ENCODE peak calls at places on chromosomes 2 and 18, in four cellular contexts. J is fibroblast of lung; Y is thoracic aorta; C is CD4-positive, alpha-beta T cell. Q is an unnamed sample.

GRCh38 chr2:175574069-175574468 is 392.6 kb upstream of the ATP5MC3 start:
- DNase-seq in J (no peak), Y (no peak), C (no peak), Q (no peak)

GRCh38 chr2:70703900-70704549 is 64.0 kb downstream of the ADD2 start:
- DNase-seq in J (no peak), Y (no peak), C (no peak), Q (no peak)

GRCh38 chr2:8790739-8791162 is 46.7 kb downstream of the KIDINS220 start:
- DNase-seq in J (no peak), Y (no peak), C (no peak), Q (no peak)

GRCh38 chr2:65608966-65609365 is 176.6 kb upstream of the SPRED2 start:
- DNase-seq in J (no peak), Y (no peak), C (no peak), Q (no peak)

GRCh38 chr2:40123321-40123720 is 328.6 kb downstream of the SLC8A1 start:
- DNase-seq in J (no peak), Y (no peak), C (no peak), Q (no peak)

GRCh38 chr18:62339106-62339988 is 14.2 kb downstream of the TNFRSF11A start:
- DNase-seq in J (peak; percentile 44), Y (no peak), C (no peak), Q (no peak)

GRCh38 chr18:13103366-13103765 is 112.2 kb downstream of the CEP192 start:
- DNase-seq in J (no peak), Y (no peak), C (no peak), Q (no peak)

GRCh38 chr2:10075571-10076209 is 4.5 kb downstream of the CYS1 start:
- DNase-seq in J (no peak), Y (no peak), C (no peak), Q (no peak)

GRCh38 chr2:173962583-173963110 is 2.5 kb downstream of the SP3 start:
- DNase-seq in J (no peak), Y (no peak), C (no peak), Q (no peak)

GRCh38 chr2:143493339-143493738 is 364.1 kb downstream of the ARHGAP15 start:
- DNase-seq in J (no peak), Y (no peak), C (no peak), Q (no peak)

GRCh38 chr2:49251766-49252165 is 97.5 kb upstream of the FSHR start:
- DNase-seq in J (peak; percentile 55), Y (no peak), C (no peak), Q (no peak)

GRCh38 chr2:207254526-207255464 is 89.0 kb upstream of the KLF7 start:
- DNase-seq in J (peak; percentile 81), Y (no peak), C (no peak), Q (no peak)

GRCh38 chr18:31660763-31661162 is 23.6 kb downstream of the B4GALT6 start:
- DNase-seq in J (no peak), Y (no peak), C (no peak), Q (no peak)

GRCh38 chr18:21364471-21364870 is 122.4 kb downstream of the GREB1L start:
- DNase-seq in J (no peak), Y (no peak), C (no peak), Q (no peak)

GRCh38 chr2:152453129-152453642 is 118.2 kb downstream of the FMNL2 start:
- DNase-seq in J (no peak), Y (no peak), C (no peak), Q (no peak)

GRCh38 chr2:161426416-161426787 is 10.3 kb downstream of the TBR1 start:
- DNase-seq in J (no peak), Y (no peak), C (no peak), Q (no peak)

GRCh38 chr2:214127178-214127970 is 283.5 kb upstream of the VWC2L start:
- DNase-seq in J (peak; percentile 62), Y (no peak), C (no peak), Q (no peak)

GRCh38 chr2:51855683-51856082 is 823.8 kb upstream of the NRXN1 start:
- DNase-seq in J (no peak), Y (no peak), C (no peak), Q (no peak)

GRCh38 chr2:233542507-233542906 is 24.1 kb downstream of the USP40 start:
- DNase-seq in J (peak; percentile 81), Y (no peak), C (no peak), Q (peak; percentile 38)

GRCh38 chr2:46811379-46812310 is 104.0 kb downstream of the MCFD2 start:
- DNase-seq in J (no peak), Y (no peak), C (no peak), Q (no peak)

GRCh38 chr2:170324640-170325046 is 146.7 kb downstream of the MYO3B start:
- DNase-seq in J (peak; percentile 48), Y (no peak), C (no peak), Q (no peak)

GRCh38 chr18:14916181-14916580 is 168.2 kb downstream of the ANKRD30B start:
- DNase-seq in J (no peak), Y (no peak), C (no peak), Q (no peak)

GRCh38 chr2:71690876-71691275 is 237.5 kb downstream of the DYSF start:
- DNase-seq in J (no peak), Y (no peak), C (no peak), Q (no peak)

GRCh38 chr2:40332096-40332826 is 119.6 kb downstream of the SLC8A1 start:
- DNase-seq in J (peak; percentile 85), Y (no peak), C (no peak), Q (no peak)

GRCh38 chr2:177553176-177553909 is 160.8 kb downstream of the AGPS start:
- DNase-seq in J (no peak), Y (no peak), C (no peak), Q (no peak)

GRCh38 chr2:134002921-134003320 is 251.0 kb upstream of the MGAT5 start:
- DNase-seq in J (no peak), Y (no peak), C (no peak), Q (no peak)

GRCh38 chr2:49988816-49989215 is 834.5 kb upstream of the FSHR start:
- DNase-seq in J (no peak), Y (no peak), C (no peak), Q (no peak)

GRCh38 chr2:189152476-189152875 is 27.1 kb downstream of the COL5A2 start:
- DNase-seq in J (peak; percentile 32), Y (no peak), C (no peak), Q (no peak)

GRCh38 chr2:160278889-160279196 is 78.8 kb upstream of the ITGB6 start:
- DNase-seq in J (peak; percentile 68), Y (no peak), C (no peak), Q (no peak)

GRCh38 chr2:142973160-142973821 is 95.8 kb downstream of the KYNU start:
- DNase-seq in J (no peak), Y (no peak), C (no peak), Q (no peak)

GRCh38 chr18:23283933-23284430 is 148.7 kb downstream of the CABLES1 start:
- DNase-seq in J (peak; percentile 46), Y (no peak), C (no peak), Q (no peak)

GRCh38 chr2:201733544-201733943 is 35.1 kb upstream of the MPP4 start:
- DNase-seq in J (no peak), Y (no peak), C (no peak), Q (no peak)

GRCh38 chr2:179460101-179460500 is 195.5 kb upstream of the SESTD1 start:
- DNase-seq in J (no peak), Y (no peak), C (no peak), Q (no peak)

GRCh38 chr2:98389248-98389605 is 43.0 kb downstream of the CNGA3 start:
- DNase-seq in J (no peak), Y (no peak), C (no peak), Q (no peak)

DNA sequence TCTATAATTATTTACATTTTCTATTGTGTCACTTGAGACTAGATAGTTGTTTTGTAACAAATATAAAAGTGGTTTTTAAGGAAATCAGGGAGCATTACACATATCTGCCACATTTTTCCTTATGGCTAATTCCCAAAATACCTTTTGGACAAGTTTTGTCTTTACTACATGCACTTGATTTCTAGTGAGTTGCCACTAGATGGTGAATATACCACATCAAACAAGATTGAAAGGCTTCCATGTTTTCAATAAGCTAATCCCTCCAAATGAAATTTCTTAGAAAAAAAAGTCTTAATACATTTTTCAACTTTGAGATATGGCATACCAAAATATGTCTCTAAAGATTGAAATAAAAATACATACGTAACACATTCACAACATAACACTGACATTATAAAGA is 9.1 kb upstream of the HIBCH start:
- DNase-seq in J (peak; percentile 48), Y (no peak), C (no peak), Q (no peak)
- TF ChIP-seq CTCF in J (no peak), Y (no peak), C (no peak), Q (no peak)

GRCh38 chr2:195639959-195640358 is 17.1 kb upstream of the SLC39A10 start:
- DNase-seq in J (no peak), Y (no peak), C (no peak), Q (no peak)
- TF ChIP-seq CTCF in J (no peak), Y (no peak), C (no peak), Q (no peak)

GRCh38 chr2:127320586-127321275 is 26.8 kb upstream of the ERCC3 start:
- DNase-seq in J (peak; percentile 4), Y (no peak), C (no peak), Q (no peak)

GRCh38 chr2:127326289-127326945 is 32.5 kb upstream of the ERCC3 start:
- DNase-seq in J (no peak), Y (no peak), C (no peak), Q (no peak)

GRCh38 chr2:127320067-127320466 is 26.1 kb upstream of the ERCC3 start:
- DNase-seq in J (no peak), Y (no peak), C (no peak), Q (no peak)

GRCh38 chr2:127321306-127321705 is 27.4 kb upstream of the ERCC3 start:
- DNase-seq in J (peak; percentile 24), Y (no peak), C (no peak), Q (no peak)

GRCh38 chr2:127324635-127325034 is 30.7 kb upstream of the ERCC3 start:
- DNase-seq in J (peak; percentile 77), Y (no peak), C (no peak), Q (no peak)
- TF ChIP-seq CTCF in J (peak; percentile 59), Y (peak; percentile 62), C (peak; percentile 38), Q (peak; percentile 13)

GRCh38 chr2:85743304-85743978 is 10.3 kb upstream of the ATOH8 start:
- DNase-seq in J (no peak), Y (no peak), C (no peak), Q (no peak)

GRCh38 chr2:85746313-85747004 is 7.3 kb upstream of the ATOH8 start:
- DNase-seq in J (no peak), Y (no peak), C (no peak), Q (no peak)

GRCh38 chr2:85745619-85746018 is 8.2 kb upstream of the ATOH8 start:
- DNase-seq in J (no peak), Y (no peak), C (no peak), Q (no peak)

GRCh38 chr2:85744055-85744454 is 9.7 kb upstream of the ATOH8 start:
- DNase-seq in J (no peak), Y (no peak), C (no peak), Q (no peak)

DNA sequence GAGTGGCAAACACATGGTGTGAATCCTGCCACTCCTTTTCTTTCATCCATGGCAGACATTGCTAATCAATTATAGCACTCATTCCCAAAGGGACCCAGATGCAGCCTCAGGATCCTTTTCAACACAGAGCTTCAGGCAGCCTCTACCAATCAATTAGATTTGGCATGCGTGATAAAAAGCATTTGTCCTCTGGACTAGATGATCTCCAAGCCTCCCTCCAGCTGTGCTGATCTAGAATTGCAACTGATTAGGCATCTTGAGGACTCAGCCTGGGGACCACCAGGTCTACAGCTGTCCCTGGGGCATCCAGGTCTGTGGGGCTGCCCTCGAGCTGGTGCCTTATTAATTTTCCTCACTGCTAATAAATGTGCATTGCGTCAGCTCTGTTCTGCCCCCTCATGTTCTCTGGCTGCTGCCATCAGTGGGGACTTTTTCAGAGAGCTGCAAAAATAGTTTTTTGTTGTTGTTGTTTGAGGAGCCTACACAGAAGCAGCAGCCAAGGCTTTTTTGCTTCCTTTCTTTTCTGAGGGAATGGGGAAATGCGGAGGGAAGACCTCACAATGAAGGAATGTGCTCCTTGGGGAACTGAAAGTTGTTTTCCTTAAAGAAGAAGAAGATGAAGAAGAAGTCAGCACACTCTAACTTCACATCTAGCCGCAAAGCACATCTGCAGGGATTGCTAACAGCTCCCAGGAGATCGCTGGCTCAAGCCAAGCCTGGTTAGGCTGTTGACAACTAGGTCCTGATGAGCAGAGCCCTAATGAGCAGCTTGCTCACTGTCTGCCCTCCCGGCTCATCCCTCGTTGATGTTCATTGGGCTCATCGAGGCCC is 8.8 kb upstream of the ATOH8 start:
- DNase-seq in J (peak; percentile 79), Y (no peak), C (no peak), Q (no peak)
- TF ChIP-seq CTCF in J (no peak), Y (no peak), C (no peak), Q (no peak)

Q was measured in omental fat pad.